ENCODE peak calls at places on chromosomes 3 and 15, in ten cellular contexts. One of them, this sample, is unnamed.

GRCh38 chr3:36381311-36381956 is 1.1 kb downstream of the STAC start:
- DNase-seq in HS-27A: no peak
- DNase-seq in stimulated activated CD8-positive, alpha-beta memory T cell treated with anti-CD3 and anti-CD28 coated beads, Interleukin-15, amount 100 ng/mL, for 4 hours: no peak
- DNase-seq in MV-4-11: no peak
- DNase-seq in NCI-H2107: no peak
- DNase-seq in T-helper 9 cell: no peak
- DNase-seq in KBM-7: no peak
- DNase-seq in activated T-cell treated with anti-CD3 and anti-CD28 coated beads for 1 hour: no peak
- DNase-seq in WTC11: no peak
- DNase-seq in NCI-H526: no peak
- DNase-seq in this sample: no peak

GRCh38 chr3:196341142-196341541 is 3.0 kb upstream of the TM4SF19 start:
- DNase-seq in HS-27A: no peak
- DNase-seq in stimulated activated CD8-positive, alpha-beta memory T cell treated with anti-CD3 and anti-CD28 coated beads, Interleukin-15, amount 100 ng/mL, for 4 hours: no peak
- DNase-seq in MV-4-11: peak
- DNase-seq in NCI-H2107: no peak
- DNase-seq in T-helper 9 cell: no peak
- DNase-seq in KBM-7: peak
- DNase-seq in activated T-cell treated with anti-CD3 and anti-CD28 coated beads for 1 hour: no peak
- DNase-seq in WTC11: no peak
- DNase-seq in NCI-H526: no peak
- DNase-seq in this sample: no peak

GRCh38 chr3:34675383-34676120 is 877.1 kb downstream of the PDCD6IP start:
- DNase-seq in HS-27A: no peak
- DNase-seq in stimulated activated CD8-positive, alpha-beta memory T cell treated with anti-CD3 and anti-CD28 coated beads, Interleukin-15, amount 100 ng/mL, for 4 hours: no peak
- DNase-seq in MV-4-11: no peak
- DNase-seq in NCI-H2107: no peak
- DNase-seq in T-helper 9 cell: no peak
- DNase-seq in KBM-7: no peak
- DNase-seq in activated T-cell treated with anti-CD3 and anti-CD28 coated beads for 1 hour: no peak
- DNase-seq in WTC11: no peak
- DNase-seq in NCI-H526: no peak
- DNase-seq in this sample: no peak

GRCh38 chr3:175670572-175670971 is 811.4 kb downstream of the NAALADL2 start:
- DNase-seq in HS-27A: no peak
- DNase-seq in stimulated activated CD8-positive, alpha-beta memory T cell treated with anti-CD3 and anti-CD28 coated beads, Interleukin-15, amount 100 ng/mL, for 4 hours: no peak
- DNase-seq in MV-4-11: no peak
- DNase-seq in NCI-H2107: no peak
- DNase-seq in T-helper 9 cell: no peak
- DNase-seq in KBM-7: no peak
- DNase-seq in activated T-cell treated with anti-CD3 and anti-CD28 coated beads for 1 hour: no peak
- DNase-seq in WTC11: no peak
- DNase-seq in NCI-H526: no peak
- DNase-seq in this sample: no peak

GRCh38 chr3:72306800-72307341 is 521.9 kb upstream of the PROK2 start:
- DNase-seq in HS-27A: no peak
- DNase-seq in stimulated activated CD8-positive, alpha-beta memory T cell treated with anti-CD3 and anti-CD28 coated beads, Interleukin-15, amount 100 ng/mL, for 4 hours: no peak
- DNase-seq in MV-4-11: no peak
- DNase-seq in NCI-H2107: peak
- DNase-seq in T-helper 9 cell: no peak
- DNase-seq in KBM-7: peak
- DNase-seq in activated T-cell treated with anti-CD3 and anti-CD28 coated beads for 1 hour: no peak
- DNase-seq in WTC11: peak
- DNase-seq in NCI-H526: peak
- DNase-seq in this sample: no peak

GRCh38 chr3:134817297-134817696 is 22.2 kb downstream of the EPHB1 start:
- DNase-seq in HS-27A: no peak
- DNase-seq in stimulated activated CD8-positive, alpha-beta memory T cell treated with anti-CD3 and anti-CD28 coated beads, Interleukin-15, amount 100 ng/mL, for 4 hours: no peak
- DNase-seq in MV-4-11: no peak
- DNase-seq in NCI-H2107: no peak
- DNase-seq in T-helper 9 cell: no peak
- DNase-seq in KBM-7: no peak
- DNase-seq in activated T-cell treated with anti-CD3 and anti-CD28 coated beads for 1 hour: no peak
- DNase-seq in WTC11: no peak
- DNase-seq in NCI-H526: no peak
- DNase-seq in this sample: no peak

GRCh38 chr15:67547064-67547463 is 4.6 kb downstream of the MAP2K5 start:
- DNase-seq in HS-27A: no peak
- DNase-seq in stimulated activated CD8-positive, alpha-beta memory T cell treated with anti-CD3 and anti-CD28 coated beads, Interleukin-15, amount 100 ng/mL, for 4 hours: no peak
- DNase-seq in MV-4-11: no peak
- DNase-seq in NCI-H2107: no peak
- DNase-seq in T-helper 9 cell: no peak
- DNase-seq in KBM-7: no peak
- DNase-seq in activated T-cell treated with anti-CD3 and anti-CD28 coated beads for 1 hour: no peak
- DNase-seq in WTC11: no peak
- DNase-seq in NCI-H526: no peak
- DNase-seq in this sample: no peak

GRCh38 chr3:27043328-27043956 is 325.7 kb downstream of the NEK10 start:
- DNase-seq in HS-27A: no peak
- DNase-seq in stimulated activated CD8-positive, alpha-beta memory T cell treated with anti-CD3 and anti-CD28 coated beads, Interleukin-15, amount 100 ng/mL, for 4 hours: no peak
- DNase-seq in MV-4-11: no peak
- DNase-seq in NCI-H2107: no peak
- DNase-seq in T-helper 9 cell: no peak
- DNase-seq in KBM-7: no peak
- DNase-seq in activated T-cell treated with anti-CD3 and anti-CD28 coated beads for 1 hour: no peak
- DNase-seq in WTC11: no peak
- DNase-seq in NCI-H526: no peak
- DNase-seq in this sample: no peak

GRCh38 chr15:52080031-52080430 is 32.5 kb downstream of the BCL2L10 start:
- DNase-seq in HS-27A: no peak
- DNase-seq in stimulated activated CD8-positive, alpha-beta memory T cell treated with anti-CD3 and anti-CD28 coated beads, Interleukin-15, amount 100 ng/mL, for 4 hours: no peak
- DNase-seq in MV-4-11: no peak
- DNase-seq in NCI-H2107: peak
- DNase-seq in T-helper 9 cell: no peak
- DNase-seq in KBM-7: no peak
- DNase-seq in activated T-cell treated with anti-CD3 and anti-CD28 coated beads for 1 hour: no peak
- DNase-seq in WTC11: no peak
- DNase-seq in NCI-H526: no peak
- DNase-seq in this sample: no peak

GRCh38 chr15:75136758-75137157 is 64.9 kb upstream of the C15orf39 start:
- DNase-seq in HS-27A: no peak
- DNase-seq in stimulated activated CD8-positive, alpha-beta memory T cell treated with anti-CD3 and anti-CD28 coated beads, Interleukin-15, amount 100 ng/mL, for 4 hours: no peak
- DNase-seq in MV-4-11: no peak
- DNase-seq in NCI-H2107: no peak
- DNase-seq in T-helper 9 cell: no peak
- DNase-seq in KBM-7: no peak
- DNase-seq in activated T-cell treated with anti-CD3 and anti-CD28 coated beads for 1 hour: no peak
- DNase-seq in WTC11: no peak
- DNase-seq in NCI-H526: no peak
- DNase-seq in this sample: no peak

GRCh38 chr3:193701896-193702644 is 109.1 kb downstream of the OPA1 start:
- DNase-seq in HS-27A: no peak
- DNase-seq in stimulated activated CD8-positive, alpha-beta memory T cell treated with anti-CD3 and anti-CD28 coated beads, Interleukin-15, amount 100 ng/mL, for 4 hours: no peak
- DNase-seq in MV-4-11: peak
- DNase-seq in NCI-H2107: no peak
- DNase-seq in T-helper 9 cell: no peak
- DNase-seq in KBM-7: peak
- DNase-seq in activated T-cell treated with anti-CD3 and anti-CD28 coated beads for 1 hour: no peak
- DNase-seq in WTC11: no peak
- DNase-seq in NCI-H526: no peak
- DNase-seq in this sample: no peak

GRCh38 chr15:44029940-44030568 is 165.0 kb downstream of the FRMD5 start:
- DNase-seq in HS-27A: no peak
- DNase-seq in stimulated activated CD8-positive, alpha-beta memory T cell treated with anti-CD3 and anti-CD28 coated beads, Interleukin-15, amount 100 ng/mL, for 4 hours: no peak
- DNase-seq in MV-4-11: no peak
- DNase-seq in NCI-H2107: no peak
- DNase-seq in T-helper 9 cell: no peak
- DNase-seq in KBM-7: no peak
- DNase-seq in activated T-cell treated with anti-CD3 and anti-CD28 coated beads for 1 hour: no peak
- DNase-seq in WTC11: no peak
- DNase-seq in NCI-H526: no peak
- DNase-seq in this sample: no peak

GRCh38 chr15:48393650-48394049 is 62.4 kb downstream of the DUT start:
- DNase-seq in HS-27A: no peak
- DNase-seq in stimulated activated CD8-positive, alpha-beta memory T cell treated with anti-CD3 and anti-CD28 coated beads, Interleukin-15, amount 100 ng/mL, for 4 hours: no peak
- DNase-seq in MV-4-11: no peak
- DNase-seq in NCI-H2107: no peak
- DNase-seq in T-helper 9 cell: no peak
- DNase-seq in KBM-7: no peak
- DNase-seq in activated T-cell treated with anti-CD3 and anti-CD28 coated beads for 1 hour: no peak
- DNase-seq in WTC11: no peak
- DNase-seq in NCI-H526: no peak
- DNase-seq in this sample: no peak

GRCh38 chr3:113264741-113265140 is 53.4 kb downstream of the BOC start:
- DNase-seq in HS-27A: no peak
- DNase-seq in stimulated activated CD8-positive, alpha-beta memory T cell treated with anti-CD3 and anti-CD28 coated beads, Interleukin-15, amount 100 ng/mL, for 4 hours: no peak
- DNase-seq in MV-4-11: no peak
- DNase-seq in NCI-H2107: no peak
- DNase-seq in T-helper 9 cell: no peak
- DNase-seq in KBM-7: no peak
- DNase-seq in activated T-cell treated with anti-CD3 and anti-CD28 coated beads for 1 hour: no peak
- DNase-seq in WTC11: no peak
- DNase-seq in NCI-H526: no peak
- DNase-seq in this sample: no peak

GRCh38 chr15:89299896-89300295 is 34.7 kb downstream of the POLG start:
- DNase-seq in HS-27A: no peak
- DNase-seq in stimulated activated CD8-positive, alpha-beta memory T cell treated with anti-CD3 and anti-CD28 coated beads, Interleukin-15, amount 100 ng/mL, for 4 hours: no peak
- DNase-seq in MV-4-11: no peak
- DNase-seq in NCI-H2107: no peak
- DNase-seq in T-helper 9 cell: no peak
- DNase-seq in KBM-7: no peak
- DNase-seq in activated T-cell treated with anti-CD3 and anti-CD28 coated beads for 1 hour: no peak
- DNase-seq in WTC11: no peak
- DNase-seq in NCI-H526: no peak
- DNase-seq in this sample: no peak

GRCh38 chr15:73751896-73752816 is 995 bp downstream of the INSYN1 start:
- DNase-seq in HS-27A: no peak
- DNase-seq in stimulated activated CD8-positive, alpha-beta memory T cell treated with anti-CD3 and anti-CD28 coated beads, Interleukin-15, amount 100 ng/mL, for 4 hours: no peak
- DNase-seq in MV-4-11: no peak
- DNase-seq in NCI-H2107: no peak
- DNase-seq in T-helper 9 cell: no peak
- DNase-seq in KBM-7: no peak
- DNase-seq in activated T-cell treated with anti-CD3 and anti-CD28 coated beads for 1 hour: no peak
- DNase-seq in WTC11: no peak
- DNase-seq in NCI-H526: peak
- DNase-seq in this sample: no peak

GRCh38 chr15:90337256-90337655 is 14.8 kb upstream of the ZNF774 start:
- DNase-seq in HS-27A: no peak
- DNase-seq in stimulated activated CD8-positive, alpha-beta memory T cell treated with anti-CD3 and anti-CD28 coated beads, Interleukin-15, amount 100 ng/mL, for 4 hours: no peak
- DNase-seq in MV-4-11: peak
- DNase-seq in NCI-H2107: no peak
- DNase-seq in T-helper 9 cell: no peak
- DNase-seq in KBM-7: no peak
- DNase-seq in activated T-cell treated with anti-CD3 and anti-CD28 coated beads for 1 hour: no peak
- DNase-seq in WTC11: no peak
- DNase-seq in NCI-H526: no peak
- DNase-seq in this sample: no peak

GRCh38 chr3:41961061-41961749 is 698 bp downstream of the ULK4 start:
- DNase-seq in HS-27A: peak
- DNase-seq in stimulated activated CD8-positive, alpha-beta memory T cell treated with anti-CD3 and anti-CD28 coated beads, Interleukin-15, amount 100 ng/mL, for 4 hours: peak
- DNase-seq in MV-4-11: peak
- DNase-seq in NCI-H2107: no peak
- DNase-seq in T-helper 9 cell: peak
- DNase-seq in KBM-7: peak
- DNase-seq in activated T-cell treated with anti-CD3 and anti-CD28 coated beads for 1 hour: peak
- DNase-seq in WTC11: peak
- DNase-seq in NCI-H526: peak
- DNase-seq in this sample: peak

GRCh38 chr3:13470894-13471574 is 9.1 kb upstream of the HDAC11 start:
- DNase-seq in HS-27A: no peak
- DNase-seq in stimulated activated CD8-positive, alpha-beta memory T cell treated with anti-CD3 and anti-CD28 coated beads, Interleukin-15, amount 100 ng/mL, for 4 hours: no peak
- DNase-seq in MV-4-11: no peak
- DNase-seq in NCI-H2107: no peak
- DNase-seq in T-helper 9 cell: no peak
- DNase-seq in KBM-7: no peak
- DNase-seq in activated T-cell treated with anti-CD3 and anti-CD28 coated beads for 1 hour: no peak
- DNase-seq in WTC11: peak
- DNase-seq in NCI-H526: peak
- DNase-seq in this sample: no peak

GRCh38 chr3:114223146-114223545 is 14.2 kb downstream of the ZNF80 start:
- DNase-seq in HS-27A: no peak
- DNase-seq in stimulated activated CD8-positive, alpha-beta memory T cell treated with anti-CD3 and anti-CD28 coated beads, Interleukin-15, amount 100 ng/mL, for 4 hours: no peak
- DNase-seq in MV-4-11: no peak
- DNase-seq in NCI-H2107: no peak
- DNase-seq in T-helper 9 cell: no peak
- DNase-seq in KBM-7: no peak
- DNase-seq in activated T-cell treated with anti-CD3 and anti-CD28 coated beads for 1 hour: no peak
- DNase-seq in WTC11: no peak
- DNase-seq in NCI-H526: no peak
- DNase-seq in this sample: no peak